ENCODE peak calls at places on chromosome 9, in four cellular contexts. D is IMR-90, F is H9, R is H1. W is an unnamed sample.

GRCh38 chr9:33024126-33024965 is 727 bp upstream of the DNAJA1 start:
- DNase-seq in F (no peak), R (no peak), D (peak; percentile 22), W (peak; percentile 11)

GRCh38 chr9:36011379-36011778 is 25.3 kb upstream of the RECK start:
- DNase-seq in D (no peak), R (no peak), F (no peak), W (no peak)

GRCh38 chr9:34566972-34567371 is 22.6 kb downstream of the CNTFR start:
- DNase-seq in F (no peak), D (no peak), R (no peak), W (no peak)

GRCh38 chr9:107721705-107722245 is 232.2 kb upstream of the KLF4 start:
- DNase-seq in D (no peak), F (no peak), R (no peak), W (no peak)

GRCh38 chr9:92890761-92891160 is 12.9 kb upstream of the ZNF484 start:
- DNase-seq in F (no peak), R (no peak), D (no peak), W (no peak)

GRCh38 chr9:131324736-131325679 is 35.5 kb downstream of the PLPP7 start:
- DNase-seq in F (no peak), R (no peak), D (no peak), W (no peak)

GRCh38 chr9:138037140-138037539 is 159.6 kb downstream of the CACNA1B start:
- DNase-seq in R (no peak), F (no peak), D (no peak), W (no peak)

GRCh38 chr9:101376117-101376866 is 8.5 kb downstream of the BAAT start:
- DNase-seq in R (no peak), F (no peak), D (peak; percentile 63), W (no peak)

GRCh38 chr9:107587175-107587963 is 97.8 kb upstream of the KLF4 start:
- DNase-seq in R (no peak), D (no peak), F (no peak), W (no peak)

GRCh38 chr9:116080561-116080960 is 73.0 kb upstream of the PAPPA start:
- DNase-seq in F (peak; percentile 44), D (no peak), R (no peak), W (no peak)

GRCh38 chr9:36878161-36878560 is 155.9 kb downstream of the PAX5 start:
- DNase-seq in D (no peak), R (no peak), F (no peak), W (no peak)

GRCh38 chr9:136250676-136251075 is 5.1 kb upstream of the QSOX2 start:
- DNase-seq in D (no peak), R (no peak), F (no peak), W (no peak)

GRCh38 chr9:3956081-3956701 is 343.7 kb downstream of the GLIS3 start:
- DNase-seq in R (no peak), F (no peak), D (peak; percentile 25), W (no peak)

GRCh38 chr9:79257215-79257614 is 314.6 kb upstream of the TLE4 start:
- DNase-seq in R (no peak), F (peak; percentile 34), D (no peak), W (no peak)

GRCh38 chr9:122723690-122724089 is at the start of gene OR1L4:
- DNase-seq in F (no peak), D (no peak), R (no peak), W (no peak)

GRCh38 chr9:86749530-86750275 is 197.6 kb downstream of the GAS1 start:
- DNase-seq in F (no peak), R (no peak), D (peak; percentile 94), W (no peak)

GRCh38 chr9:127562841-127563523 is 49.1 kb upstream of the STXBP1 start:
- DNase-seq in R (no peak), F (no peak), D (peak; percentile 87), W (no peak)
- H3K79me1 ChIP-seq in R (peaks cover 28% of the 10 kb centered on the region), F (peaks cover 6% of the 10 kb centered on the region), D (peaks cover 50% of the 10 kb centered on the region), W (peaks cover 50% of the 10 kb centered on the region)

DNA sequence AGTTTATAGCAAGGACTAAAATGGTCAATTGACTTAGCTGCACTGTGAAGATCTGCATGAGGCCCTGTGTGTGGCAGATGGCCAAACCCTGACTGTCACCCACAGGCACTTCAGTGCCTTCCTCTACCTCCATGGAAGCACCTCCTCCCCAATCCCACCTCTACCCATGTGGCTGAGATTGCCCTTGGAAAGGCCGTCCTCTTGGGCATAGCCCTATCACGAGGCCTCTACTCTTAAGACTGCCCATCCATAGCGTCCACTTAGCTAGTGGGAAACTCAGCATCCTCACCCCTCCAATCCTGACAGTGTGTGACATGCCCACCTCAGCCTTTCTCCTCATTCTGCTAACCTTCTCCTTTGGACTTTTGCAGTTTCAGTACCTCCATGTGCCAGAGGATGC is 510.2 kb downstream of the BNC2 start:
- DNase-seq in F (peak; percentile 3), D (no peak), R (no peak), W (no peak)
- H3K56ac ChIP-seq in F (no peak overlapping the region), D (no peak overlapping the region), R (no peak overlapping the region), W (no peak overlapping the region)

DNA sequence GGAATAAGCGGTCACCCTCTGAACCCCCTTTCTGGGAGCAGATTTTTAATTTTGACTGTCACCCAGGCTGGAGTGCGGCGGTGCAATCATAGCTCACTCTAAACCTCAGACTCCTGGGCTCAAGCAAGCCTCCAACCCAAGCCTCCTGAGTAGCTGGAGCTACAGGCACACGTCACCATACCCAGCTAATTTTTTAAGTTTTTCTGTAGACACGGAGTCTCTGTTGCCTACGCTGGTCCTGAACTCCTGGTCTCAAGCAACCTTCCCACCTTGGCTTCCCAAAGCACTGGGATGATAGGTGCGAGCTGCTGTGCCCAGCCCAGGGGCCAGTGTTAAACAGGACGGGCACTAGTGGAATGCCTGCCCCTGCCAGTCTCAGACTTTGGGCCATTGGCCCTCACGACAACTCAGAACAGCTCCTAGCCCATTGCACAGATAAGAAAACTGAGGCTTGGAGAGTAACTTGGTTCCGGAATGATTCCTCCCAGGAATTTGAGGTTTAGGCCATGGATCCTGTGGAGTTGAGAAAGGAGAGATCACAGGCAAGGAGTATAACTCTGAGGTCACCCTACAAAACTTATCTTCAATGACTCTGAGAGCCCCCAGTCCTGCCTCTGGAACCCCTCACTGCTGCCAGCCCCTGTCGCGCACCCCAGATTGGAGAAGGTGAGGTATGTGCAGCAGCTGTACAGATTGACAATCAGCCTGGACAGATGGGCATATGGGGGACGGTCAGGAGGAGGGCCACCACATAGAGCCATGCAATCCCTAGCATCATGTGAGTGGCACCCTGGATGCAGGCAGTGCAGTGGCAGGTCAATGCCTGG is 89.8 kb downstream of the LMX1B start:
- DNase-seq in D (no peak), R (no peak), F (no peak), W (no peak)
- H2AK5ac ChIP-seq in D (no peak overlapping the region), R (peak overlapping the region; percentile 68), F (no peak overlapping the region), W (no peak overlapping the region)

GRCh38 chr9:133974631-133975341 is 17.3 kb downstream of the VAV2 start:
- DNase-seq in D (no peak), R (no peak), F (no peak), W (no peak)
- H3K79me1 ChIP-seq in D (peaks cover 100% of the 10 kb centered on the region), R (peaks cover 36% of the 10 kb centered on the region), F (no peaks in the 10 kb centered on the region), W (peaks cover 36% of the 10 kb centered on the region)

GRCh38 chr9:91741529-91741928 is 208.5 kb downstream of the ROR2 start:
- DNase-seq in F (no peak), D (peak; percentile 93), R (no peak), W (no peak)

GRCh38 chr9:91744114-91744513 is 205.9 kb downstream of the ROR2 start:
- DNase-seq in F (no peak), D (no peak), R (no peak), W (no peak)

GRCh38 chr9:91736898-91737601 is 213.0 kb downstream of the ROR2 start:
- DNase-seq in D (no peak), R (no peak), F (no peak), W (no peak)

GRCh38 chr9:91736311-91736710 is 213.7 kb downstream of the ROR2 start:
- DNase-seq in R (no peak), D (no peak), F (no peak), W (no peak)

GRCh38 chr9:91740713-91741112 is 209.3 kb downstream of the ROR2 start:
- DNase-seq in D (peak; percentile 88), R (no peak), F (no peak), W (peak; percentile 32)
- H3K56ac ChIP-seq in D (no peak overlapping the region), R (no peak overlapping the region), F (no peak overlapping the region), W (no peak overlapping the region)

GRCh38 chr9:124770359-124771020 is 621 bp downstream of the NR6A1 start:
- DNase-seq in F (no peak), R (no peak), D (no peak), W (no peak)

GRCh38 chr9:124769451-124770358 is 1.4 kb downstream of the NR6A1 start:
- DNase-seq in D (no peak), F (peak; percentile 65), R (no peak), W (no peak)

GRCh38 chr9:124773473-124774130 is 2.5 kb upstream of the NR6A1 start:
- DNase-seq in F (no peak), D (no peak), R (no peak), W (no peak)

GRCh38 chr9:124771867-124772621 is 933 bp upstream of the NR6A1 start:
- DNase-seq in R (no peak), D (peak; percentile 68), F (peak; percentile 88), W (peak; percentile 91)

DNA sequence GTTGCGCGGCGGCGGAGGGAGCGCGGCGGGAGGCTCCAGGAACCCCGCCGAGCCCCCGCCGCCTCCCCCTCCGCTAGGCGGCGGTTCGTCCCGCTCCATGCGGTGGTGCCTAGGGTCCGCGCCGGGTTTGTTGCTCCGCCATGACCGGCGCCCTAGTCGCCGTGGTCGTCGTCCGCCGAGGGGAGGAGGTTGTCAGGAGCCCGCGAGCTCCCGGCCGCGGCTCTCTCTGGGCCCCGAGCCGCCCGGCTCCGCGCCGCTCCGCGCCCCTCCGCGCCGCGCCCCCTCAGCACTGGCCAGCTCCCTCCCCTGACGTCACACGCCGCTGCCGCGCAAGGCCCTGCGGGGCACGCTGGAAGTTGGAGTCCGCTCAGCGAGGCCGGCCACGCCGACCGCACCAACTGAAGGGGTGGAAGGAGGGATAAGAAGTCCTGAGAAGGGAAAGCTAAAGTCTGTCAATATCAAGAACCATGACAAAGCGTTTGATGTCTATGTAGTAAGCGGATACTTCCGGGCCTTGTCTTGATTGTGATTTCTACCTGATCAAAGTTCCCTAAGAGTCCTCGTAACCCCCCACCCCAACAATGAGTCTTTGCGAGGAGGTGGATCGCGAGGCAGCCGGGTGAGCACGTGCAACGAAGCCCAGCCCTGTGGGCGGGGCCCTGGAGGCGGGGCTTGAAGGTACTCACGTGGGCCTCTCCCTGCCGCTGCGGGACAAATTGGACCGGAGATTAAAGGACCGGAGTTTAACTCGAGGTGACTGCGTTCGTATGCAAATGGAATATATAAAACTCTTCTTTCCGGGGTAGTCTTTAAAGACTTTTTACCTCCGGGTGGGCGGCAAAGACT is at the start of gene NR6A1:
- DNase-seq in F (peak; percentile 96), R (peak; percentile 89), D (peak; percentile 95), W (peak; percentile 99)
- H2AK5ac ChIP-seq in F (no peak within 1 kb of the TSS), R (no peak within 1 kb of the TSS), D (peak within 1 kb of the TSS; percentile 40), W (no peak within 1 kb of the TSS)

DNA sequence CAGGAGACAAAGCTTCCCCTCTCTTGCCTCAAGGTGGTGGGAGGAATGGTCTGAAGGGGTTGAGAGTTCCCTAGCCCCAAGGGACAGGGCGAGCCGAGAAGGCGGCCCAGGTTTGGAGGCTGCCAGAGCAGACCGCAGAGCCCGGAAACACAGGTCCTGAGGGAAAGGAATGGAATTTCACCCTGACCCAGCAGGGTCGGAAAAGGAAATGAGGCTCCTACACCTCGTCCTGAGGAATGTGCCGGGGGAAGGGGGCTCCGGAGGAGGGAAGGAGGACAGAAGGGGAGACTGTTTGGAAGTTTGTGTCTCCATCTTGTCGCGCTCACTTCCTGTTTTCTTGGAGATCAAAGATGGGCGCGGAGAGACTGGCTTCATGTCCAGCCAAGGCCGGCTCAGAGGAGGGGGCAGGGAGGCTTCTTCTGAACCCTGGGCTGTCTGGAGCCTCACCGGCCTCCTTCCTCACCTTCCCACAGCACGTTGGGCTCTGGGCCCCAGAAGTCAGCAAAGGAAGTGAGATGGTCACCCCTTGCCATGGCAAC is 9.6 kb downstream of the ENG start:
- DNase-seq in D (no peak), F (peak; percentile 64), R (no peak), W (peak; percentile 93)
- H3K79me1 ChIP-seq in D (peaks cover 75% of the 10 kb centered on the region), F (no peaks in the 10 kb centered on the region), R (no peaks in the 10 kb centered on the region), W (no peaks in the 10 kb centered on the region)

GRCh38 chr9:26356491-26356890 is 536.1 kb downstream of the CAAP1 start:
- DNase-seq in R (no peak), F (no peak), D (no peak), W (no peak)
- H3K56ac ChIP-seq in R (no peak overlapping the region), F (no peak overlapping the region), D (no peak overlapping the region), W (no peak overlapping the region)